ENCODE peak calls at places on chromosomes 13 and 19, in eight cellular contexts. A is ascending aorta; O is uterus; Y is breast epithelium; U is CD8-positive, alpha-beta T cell; Q is IMR-90; F is upper lobe of left lung; S is kidney epithelial cell. G is an unnamed sample.
A peak's percentile ranks its signal among the peaks of the same experiment; 100 is the strongest.

GRCh38 chr19:11092181-11092538 is 2.9 kb downstream of the LDLR start:
- DNase-seq in A (no peak), F (no peak), U (no peak), S (peak; percentile 57), Q (peak; percentile 74), O (no peak), Y (no peak), G (no peak)

GRCh38 chr13:51643114-51643881 is 59.0 kb downstream of the WDFY2 start:
- DNase-seq in Y (no peak), S (peak; percentile 83), F (no peak), O (no peak), Q (peak; percentile 91), U (no peak), A (no peak), G (no peak)

GRCh38 chr13:93758575-93758974 is 532.0 kb downstream of the GPC6 start:
- DNase-seq in S (no peak), Q (peak; percentile 57), Y (no peak), A (no peak), U (no peak), F (no peak), O (no peak), G (no peak)

GRCh38 chr19:1066748-1067340 is at the start of gene ARHGAP45:
- DNase-seq in U (peak; percentile 94), F (peak; percentile 94), Q (no peak), O (no peak), Y (no peak), A (no peak), S (no peak), G (no peak)

GRCh38 chr13:45828253-45828968 is 23.1 kb downstream of the SIAH3 start:
- DNase-seq in Y (no peak), S (no peak), F (no peak), Q (no peak), O (no peak), U (no peak), A (no peak), G (no peak)

GRCh38 chr13:43686557-43686956 is 100.2 kb downstream of the ENOX1 start:
- DNase-seq in F (no peak), O (peak; percentile 64), U (no peak), Y (no peak), Q (peak; percentile 93), A (no peak), S (peak; percentile 83), G (no peak)

GRCh38 chr19:1864480-1865171 is 1.2 kb upstream of the KLF16 start:
- DNase-seq in Q (peak; percentile 38), S (no peak), Y (peak; percentile 76), U (peak; percentile 73), O (no peak), F (peak; percentile 95), A (no peak), G (no peak)

GRCh38 chr19:37304190-37304883 is 66.6 kb upstream of the ZNF527 start:
- DNase-seq in U (no peak), F (peak; percentile 91), Q (no peak), Y (no peak), O (peak; percentile 45), A (no peak), S (no peak), G (no peak)

GRCh38 chr13:97179501-97179900 is 42.6 kb upstream of the MBNL2 start:
- DNase-seq in A (no peak), Y (no peak), S (no peak), O (no peak), U (no peak), Q (no peak), F (no peak), G (no peak)

GRCh38 chr13:23621316-23621645 is 51.1 kb downstream of the TNFRSF19 start:
- DNase-seq in S (peak; percentile 97), F (no peak), U (no peak), O (no peak), Y (no peak), Q (peak; percentile 96), A (no peak), G (no peak)

GRCh38 chr19:48443262-48443661 is 2.5 kb upstream of the GRWD1 start:
- DNase-seq in O (no peak), F (peak; percentile 89), U (no peak), A (no peak), Y (no peak), S (no peak), Q (no peak), G (no peak)

GRCh38 chr13:104779311-104779710 is 1713.1 kb upstream of the SLC10A2 start:
- DNase-seq in Q (peak; percentile 64), A (no peak), F (no peak), Y (no peak), U (no peak), S (no peak), O (no peak), G (no peak)

GRCh38 chr19:33295621-33296472 is 6.5 kb downstream of the CEBPA start:
- DNase-seq in U (no peak), O (no peak), Q (no peak), F (no peak), Y (no peak), S (no peak), A (no peak), G (no peak)

GRCh38 chr19:39843919-39844793 is 2.0 kb downstream of the FBL start:
- DNase-seq in Y (no peak), A (no peak), O (no peak), S (no peak), F (no peak), U (no peak), Q (peak; percentile 58), G (no peak)

GRCh38 chr13:26202365-26202972 is 19.6 kb downstream of the RNF6 start:
- DNase-seq in O (no peak), A (no peak), F (no peak), S (no peak), Q (peak; percentile 64), Y (no peak), U (no peak), G (no peak)
- TF ChIP-seq CTCF in O (no peak), A (no peak), F (no peak), S (no peak), Q (no peak), Y (no peak), U (no peak), G (no peak)

DNA sequence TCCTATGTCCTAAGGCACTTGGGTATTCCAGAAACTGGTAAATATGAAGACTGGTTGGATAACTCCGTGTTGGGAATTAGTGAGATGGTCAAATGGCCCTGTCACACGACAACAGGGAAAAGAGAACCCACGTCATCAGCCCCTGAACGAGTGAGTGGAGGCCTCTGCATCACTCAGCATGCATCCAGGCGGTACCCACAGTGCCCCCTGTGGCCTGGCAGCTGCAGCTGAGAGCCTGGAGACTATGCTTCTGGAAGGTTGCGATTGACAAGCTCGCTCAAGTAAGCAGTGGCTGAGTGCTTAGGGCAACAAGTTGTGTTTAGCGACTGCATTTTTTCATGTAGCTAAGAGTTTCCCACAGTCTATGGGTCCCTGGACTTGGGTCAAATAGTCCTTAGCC is 55.9 kb downstream of the COL4A2 start:
- DNase-seq in Q (no peak), Y (no peak), A (no peak), S (no peak), F (no peak), U (no peak), O (no peak), G (no peak)
- TF ChIP-seq CTCF in Q (peak; percentile 29), Y (no peak), A (peak; percentile 54), S (peak; percentile 19), F (no peak), U (no peak), O (no peak), G (no peak)

GRCh38 chr19:51637362-51637978 is 7.3 kb upstream of the SIGLEC5 start:
- DNase-seq in A (no peak), U (no peak), S (no peak), Q (no peak), O (no peak), F (no peak), Y (no peak), G (no peak)
- TF ChIP-seq CTCF in A (no peak), U (peak; percentile 31), S (peak; percentile 38), Q (peak; percentile 28), O (no peak), F (no peak), Y (no peak), G (peak; percentile 48)

GRCh38 chr19:41957161-41957837 is 1.8 kb downstream of the RABAC1 start:
- DNase-seq in A (no peak), S (no peak), U (no peak), F (no peak), O (no peak), Q (no peak), Y (no peak), G (no peak)

GRCh38 chr19:41957838-41958366 is 1.2 kb downstream of the RABAC1 start:
- DNase-seq in Q (peak; percentile 83), Y (peak; percentile 71), F (no peak), A (no peak), S (peak; percentile 60), U (peak; percentile 51), O (peak; percentile 59), G (no peak)

GRCh38 chr19:41960973-41961372 is 1.9 kb upstream of the RABAC1 start:
- DNase-seq in Y (no peak), O (no peak), F (no peak), A (no peak), U (no peak), S (no peak), Q (no peak), G (no peak)

GRCh38 chr19:41958367-41959055 is 610 bp downstream of the RABAC1 start:
- DNase-seq in A (peak; percentile 66), F (peak; percentile 95), Y (peak; percentile 87), Q (peak; percentile 62), U (peak; percentile 80), S (no peak), O (peak; percentile 84), G (peak; percentile 78)

GRCh38 chr19:41959056-41960053 is at the start of gene RABAC1:
- DNase-seq in A (peak; percentile 64), U (peak; percentile 90), S (peak; percentile 71), Y (peak; percentile 84), F (peak; percentile 97), Q (peak; percentile 91), O (peak; percentile 94), G (peak; percentile 87)
- TF ChIP-seq CTCF in A (no peak), U (peak; percentile 26), S (peak; percentile 15), Y (no peak), F (no peak), Q (no peak), O (peak; percentile 22), G (no peak)

DNA sequence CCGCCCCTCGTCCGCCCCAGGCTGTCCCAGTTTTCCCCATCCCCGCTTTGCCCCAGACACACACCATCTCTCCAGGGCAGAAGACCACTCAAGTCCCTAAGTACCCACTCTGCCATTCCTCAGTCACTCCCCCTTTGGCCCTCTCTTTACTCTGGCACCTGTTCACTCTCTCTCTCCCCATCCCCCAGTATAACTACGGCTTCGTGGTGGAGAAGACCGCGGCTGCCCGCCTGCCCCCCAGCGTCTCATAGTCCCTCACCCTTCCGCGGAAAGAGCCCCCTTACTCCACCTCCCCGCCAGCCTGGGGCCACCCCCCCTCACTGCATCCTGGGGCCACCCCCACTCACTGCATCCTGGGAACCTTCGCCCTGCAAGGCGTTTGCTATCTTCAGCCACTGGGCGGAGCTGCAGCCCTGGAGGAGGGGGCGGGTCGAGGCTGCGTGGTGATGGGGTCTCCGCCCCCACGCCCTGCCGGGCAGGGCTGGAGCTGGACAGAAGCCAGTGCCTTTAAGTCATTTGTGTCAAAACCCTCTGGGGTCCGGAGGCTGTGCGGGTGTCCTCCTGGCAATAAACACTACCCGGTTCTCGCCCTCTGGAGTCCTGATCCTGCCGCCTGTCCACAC is 5.0 kb downstream of the MVB12A start:
- DNase-seq in Y (no peak), U (no peak), Q (peak; percentile 23), O (no peak), A (no peak), F (peak; percentile 81), S (no peak), G (peak; percentile 64)
- TF ChIP-seq CTCF in Y (no peak), U (no peak), Q (peak; percentile 46), O (no peak), A (peak; percentile 52), F (no peak), S (peak; percentile 77), G (no peak)

GRCh38 chr13:19090495-19090894 is 91.1 kb downstream of the TUBA3C start:
- DNase-seq in F (peak; percentile 60), Y (no peak), O (no peak), Q (no peak), A (no peak), U (no peak), S (no peak), G (no peak)
- TF ChIP-seq CTCF in F (no peak), Y (no peak), O (no peak), Q (no peak), A (no peak), U (no peak), S (no peak), G (no peak)